ENCODE peak calls at places on chromosomes 5 and 9, in four cellular contexts. One of them, this sample, is unnamed.

GRCh38 chr5:373710-374602 is 52.4 kb downstream of the AHRR start:
- DNase-seq in fibroblast of mammary gland: peak
- DNase-seq in AG09309: no peak
- DNase-seq in fibroblast of pulmonary artery: peak
- DNase-seq in this sample: peak

GRCh38 chr5:36215910-36216309 is 25.8 kb downstream of the NADK2 start:
- DNase-seq in AG09309: no peak
- DNase-seq in fibroblast of mammary gland: no peak
- DNase-seq in fibroblast of pulmonary artery: no peak
- DNase-seq in this sample: no peak

GRCh38 chr5:78336698-78337097 is 23.7 kb upstream of the SCAMP1 start:
- DNase-seq in fibroblast of mammary gland: no peak
- DNase-seq in AG09309: no peak
- DNase-seq in fibroblast of pulmonary artery: no peak
- DNase-seq in this sample: no peak

GRCh38 chr9:136856541-136857141 is 4.5 kb downstream of the MAMDC4 start:
- DNase-seq in fibroblast of mammary gland: no peak
- DNase-seq in fibroblast of pulmonary artery: no peak
- DNase-seq in AG09309: no peak
- DNase-seq in this sample: no peak

GRCh38 chr9:134287591-134288518 is 38.4 kb upstream of the RXRA start:
- DNase-seq in fibroblast of pulmonary artery: no peak
- DNase-seq in AG09309: no peak
- DNase-seq in fibroblast of mammary gland: no peak
- DNase-seq in this sample: no peak

GRCh38 chr5:103340717-103341397 is 82.3 kb downstream of the MACIR start:
- DNase-seq in fibroblast of pulmonary artery: peak
- DNase-seq in AG09309: no peak
- DNase-seq in fibroblast of mammary gland: no peak
- DNase-seq in this sample: peak

GRCh38 chr5:132747693-132748440 is 641 bp downstream of the CCNI2 start:
- DNase-seq in AG09309: no peak
- DNase-seq in fibroblast of pulmonary artery: no peak
- DNase-seq in fibroblast of mammary gland: no peak
- DNase-seq in this sample: no peak

GRCh38 chr9:78505546-78505945 is 208.6 kb downstream of the PSAT1 start:
- DNase-seq in fibroblast of mammary gland: no peak
- DNase-seq in AG09309: no peak
- DNase-seq in fibroblast of pulmonary artery: no peak
- DNase-seq in this sample: no peak

This sample was measured in fibroblast of the aortic adventitia.